ENCODE peak calls at places on chromosomes 3 and 15, in six cellular contexts. N is renal cortical epithelial cell, A is RCC 7860, D is psoas muscle, U is SK-N-SH, H is dorsolateral prefrontal cortex. J is an unnamed sample.

GRCh38 chr3:189340680-189341460 is 169.1 kb downstream of the TPRG1 start:
- DNase-seq in N (no peak), A (no peak), D (no peak), U (no peak), H (no peak), J (no peak)

GRCh38 chr3:137770066-137770805 is 6.1 kb downstream of the SOX14 start:
- DNase-seq in N (no peak), A (no peak), D (no peak), U (peak; percentile 47), H (no peak), J (no peak)

GRCh38 chr3:150407818-150408231 is 273 bp upstream of the TSC22D2 start:
- DNase-seq in N (peak; percentile 78), A (no peak), D (peak; percentile 97), U (no peak), H (no peak), J (peak; percentile 26)

GRCh38 chr3:58414538-58415197 is 19.0 kb downstream of the PDHB start:
- DNase-seq in N (peak; percentile 63), A (peak; percentile 48), D (peak; percentile 40), U (peak; percentile 66), H (no peak), J (no peak)

GRCh38 chr3:65808407-65808806 is 230.3 kb downstream of the MAGI1 start:
- DNase-seq in N (no peak), A (no peak), D (no peak), U (no peak), H (no peak), J (no peak)

GRCh38 chr15:25850154-25851111 is 12.7 kb downstream of the ATP10A start:
- DNase-seq in N (peak; percentile 50), A (peak; percentile 75), D (peak; percentile 80), U (peak; percentile 67), H (no peak), J (no peak)

GRCh38 chr3:9397331-9397910 is at the start of gene SETD5:
- DNase-seq in N (peak; percentile 77), A (peak; percentile 84), D (peak; percentile 99), U (peak; percentile 95), H (peak; percentile 99), J (peak; percentile 96)

GRCh38 chr15:99226802-99227201 is 22.6 kb downstream of the TTC23 start:
- DNase-seq in N (no peak), A (no peak), D (no peak), U (no peak), H (no peak), J (no peak)

GRCh38 chr3:14938964-14939363 is 8.4 kb upstream of the NR2C2 start:
- DNase-seq in N (no peak), A (no peak), D (no peak), U (no peak), H (no peak), J (no peak)

GRCh38 chr15:80703965-80704364 is 8.9 kb downstream of the ABHD17C start:
- DNase-seq in N (no peak), A (no peak), D (no peak), U (no peak), H (no peak), J (no peak)

GRCh38 chr3:127697531-127698240 is 24.9 kb downstream of the ABTB1 start:
- DNase-seq in N (peak; percentile 42), A (peak; percentile 39), D (peak; percentile 83), U (peak; percentile 83), H (peak; percentile 88), J (peak; percentile 68)

GRCh38 chr3:187516446-187516845 is 148.3 kb downstream of the RTP4 start:
- DNase-seq in N (no peak), A (no peak), D (no peak), U (no peak), H (no peak), J (no peak)

GRCh38 chr3:53818221-53819162 is 27.7 kb downstream of the CHDH start:
- DNase-seq in N (no peak), A (no peak), D (no peak), U (no peak), H (no peak), J (no peak)

GRCh38 chr15:95551580-95551979 is 778.9 kb upstream of the NR2F2 start:
- DNase-seq in N (no peak), A (no peak), D (no peak), U (no peak), H (no peak), J (no peak)

GRCh38 chr3:195260286-195260905 is 10.6 kb downstream of the XXYLT1 start:
- DNase-seq in N (no peak), A (no peak), D (no peak), U (peak; percentile 53), H (no peak), J (no peak)